ENCODE peak calls at places on chromosomes 1 and 21, in four cellular contexts. P, U, Z and E are unnamed samples.

GRCh38 chr1:101235241-101235695 is 1.6 kb upstream of the S1PR1 start:
- DNase-seq in P (peak; percentile 26), U (no peak), Z (no peak), E (no peak)

GRCh38 chr1:56322211-56322610 is 257.2 kb downstream of the PLPP3 start:
- DNase-seq in P (no peak), U (no peak), Z (no peak), E (no peak)

GRCh38 chr1:203086992-203087763 is 1.4 kb upstream of the MYOG start:
- DNase-seq in P (no peak), U (no peak), Z (no peak), E (peak; percentile 23)

GRCh38 chr1:54460346-54460745 is 54.2 kb upstream of the SSBP3 start:
- DNase-seq in P (no peak), U (no peak), Z (no peak), E (no peak)

GRCh38 chr1:248055261-248055660 is 8.6 kb downstream of the OR2L3 start:
- DNase-seq in P (no peak), U (no peak), Z (no peak), E (no peak)

GRCh38 chr1:73401666-73402065 is 796.3 kb downstream of the LRRIQ3 start:
- DNase-seq in P (no peak), U (no peak), Z (no peak), E (no peak)

GRCh38 chr1:150765229-150765976 is at the start of gene CTSS:
- DNase-seq in P (no peak), U (no peak), Z (no peak), E (no peak)

GRCh38 chr21:44006017-44006624 is 6.0 kb upstream of the TRAPPC10 start:
- DNase-seq in P (no peak), U (no peak), Z (no peak), E (peak; percentile 37)

GRCh38 chr1:218426343-218426657 is 81.2 kb downstream of the TGFB2 start:
- DNase-seq in P (no peak), U (no peak), Z (no peak), E (peak; percentile 90)

GRCh38 chr1:114286179-114286578 is 132.5 kb upstream of the SYT6 start:
- DNase-seq in P (no peak), U (no peak), Z (no peak), E (no peak)

GRCh38 chr1:21936366-21937031 is 611 bp downstream of the HSPG2 start:
- DNase-seq in P (no peak), U (no peak), Z (no peak), E (no peak)

GRCh38 chr1:201711811-201712210 is 117.1 kb upstream of the IPO9 start:
- DNase-seq in P (no peak), U (no peak), Z (no peak), E (no peak)

GRCh38 chr1:235442788-235443429 is 61.3 kb downstream of the B3GALNT2 start:
- DNase-seq in P (no peak), U (no peak), Z (no peak), E (peak; percentile 67)

GRCh38 chr1:47554901-47555300 is 117.1 kb downstream of the FOXD2 start:
- DNase-seq in P (no peak), U (no peak), Z (no peak), E (peak; percentile 72)

GRCh38 chr1:177023249-177023648 is 141.3 kb downstream of the ASTN1 start:
- DNase-seq in P (no peak), U (no peak), Z (no peak), E (no peak)

GRCh38 chr1:180907313-180908055 is 5.2 kb upstream of the KIAA1614 start:
- DNase-seq in P (no peak), U (no peak), Z (no peak), E (no peak)